ENCODE peak calls at places on chromosomes 5 and 9, in eight cellular contexts. Y is HEK293T, S is HS-27A, Q is amniotic stem cell, T is cardiac fibroblast, R is left kidney, F is substantia nigra, J is NCI-H510A. W is an unnamed sample.

GRCh38 chr9:7246917-7247538 is 489.3 kb downstream of the KDM4C start:
- DNase-seq in T (no peak), R (no peak), Q (no peak), J (no peak), F (no peak), Y (no peak), S (no peak), W (no peak)

GRCh38 chr9:72292184-72292787 is 72.7 kb downstream of the ZFAND5 start:
- DNase-seq in J (no peak), F (no peak), T (peak), S (no peak), R (peak), Y (no peak), Q (peak), W (no peak)

GRCh38 chr5:178280631-178281030 is 48.0 kb upstream of the PHYKPL start:
- DNase-seq in Q (no peak), S (no peak), R (no peak), J (no peak), F (no peak), Y (no peak), T (no peak), W (no peak)

GRCh38 chr5:157343842-157344790 is 78.2 kb downstream of the CYFIP2 start:
- DNase-seq in Q (no peak), F (peak), J (no peak), R (no peak), Y (no peak), S (no peak), T (no peak), W (no peak)

GRCh38 chr5:80109549-80110478 is 74.7 kb downstream of the THBS4 start:
- DNase-seq in T (peak), Y (no peak), R (peak), S (no peak), F (peak), J (no peak), Q (no peak), W (no peak)

GRCh38 chr9:136545065-136545965 is 533 bp downstream of the NOTCH1 start:
- DNase-seq in Y (no peak), F (no peak), S (no peak), Q (no peak), R (peak), T (no peak), J (no peak), W (no peak)

GRCh38 chr5:10555134-10555733 is 8.6 kb upstream of the ANKRD33B start:
- DNase-seq in R (no peak), J (peak), T (peak), Y (no peak), S (peak), Q (peak), F (no peak), W (no peak)

GRCh38 chr5:134659456-134659855 is 10.9 kb downstream of the SEC24A start:
- DNase-seq in F (no peak), T (no peak), R (no peak), J (no peak), S (no peak), Y (no peak), Q (no peak), W (no peak)

GRCh38 chr5:581941-582340 is 30.2 kb upstream of the CEP72 start:
- DNase-seq in F (no peak), T (no peak), R (no peak), Y (no peak), S (no peak), J (no peak), Q (no peak), W (no peak)

GRCh38 chr9:96363175-96363967 is 20.1 kb downstream of the SLC35D2 start:
- DNase-seq in Y (no peak), Q (no peak), S (no peak), R (no peak), J (no peak), T (no peak), F (no peak), W (no peak)

GRCh38 chr9:121185178-121185745 is 16.4 kb downstream of the RAB14 start:
- DNase-seq in R (no peak), Q (no peak), F (no peak), J (no peak), T (no peak), Y (no peak), S (no peak), W (no peak)

GRCh38 chr5:76547242-76547890 is 75.8 kb downstream of the F2RL2 start:
- DNase-seq in Y (no peak), T (no peak), R (no peak), J (no peak), Q (no peak), S (no peak), F (no peak), W (no peak)

W was measured in AG09319.